ENCODE peak calls at places on chromosomes 2 and 18, in eight cellular contexts. Z, Y, H, D, G, U, B and C are unnamed samples.

GRCh38 chr2:160453111-160453820 is 40.3 kb downstream of the RBMS1 start:
- DNase-seq in Z (no peak), Y (no peak), H (no peak), D (no peak), G (no peak), U (no peak), B (no peak), C (no peak)

GRCh38 chr18:57427429-57428181 is 7.6 kb upstream of the ONECUT2 start:
- DNase-seq in Z (peak; percentile 73), Y (no peak), H (peak; percentile 87), D (no peak), G (no peak), U (no peak), B (no peak), C (no peak)

GRCh38 chr2:99960724-99961566 is 181.4 kb downstream of the AFF3 start:
- DNase-seq in Z (no peak), Y (no peak), H (no peak), D (no peak), G (no peak), U (no peak), B (no peak), C (no peak)

GRCh38 chr18:54949588-54949987 is 9.7 kb downstream of the CCDC68 start:
- DNase-seq in Z (no peak), Y (no peak), H (no peak), D (no peak), G (no peak), U (no peak), B (no peak), C (no peak)

GRCh38 chr18:67151366-67151765 is 365.2 kb downstream of the DSEL start:
- DNase-seq in Z (peak; percentile 22), Y (no peak), H (peak; percentile 15), D (no peak), G (no peak), U (no peak), B (no peak), C (no peak)

GRCh38 chr2:38074047-38074774 is 1.7 kb downstream of the CYP1B1 start:
- DNase-seq in Z (peak; percentile 55), Y (no peak), H (peak; percentile 64), D (no peak), G (no peak), U (no peak), B (no peak), C (peak; percentile 18)

GRCh38 chr18:62802523-62802922 is 87.2 kb downstream of the PHLPP1 start:
- DNase-seq in Z (no peak), Y (no peak), H (no peak), D (no peak), G (no peak), U (no peak), B (no peak), C (no peak)

GRCh38 chr2:213065583-213066444 is 85.6 kb downstream of the IKZF2 start:
- DNase-seq in Z (peak; percentile 65), Y (peak; percentile 27), H (peak; percentile 13), D (peak; percentile 36), G (peak; percentile 82), U (peak; percentile 33), B (peak; percentile 29), C (peak; percentile 5)

GRCh38 chr2:6909431-6910385 is 7.5 kb upstream of the RNF144A start:
- DNase-seq in Z (no peak), Y (no peak), H (no peak), D (no peak), G (no peak), U (no peak), B (peak; percentile 77), C (no peak)

GRCh38 chr18:80175451-80176235 is 66.6 kb downstream of the ADNP2 start:
- DNase-seq in Z (no peak), Y (no peak), H (no peak), D (no peak), G (no peak), U (no peak), B (peak; percentile 61), C (no peak)

GRCh38 chr2:128413014-128413717 is 94.5 kb upstream of the HS6ST1 start:
- DNase-seq in Z (no peak), Y (no peak), H (no peak), D (peak; percentile 8), G (no peak), U (peak; percentile 15), B (no peak), C (no peak)

GRCh38 chr2:237697586-237698337 is 70.4 kb downstream of the LRRFIP1 start:
- DNase-seq in Z (no peak), Y (no peak), H (no peak), D (no peak), G (no peak), U (no peak), B (peak; percentile 28), C (no peak)

GRCh38 chr2:30026091-30027055 is 105.0 kb upstream of the ALK start:
- DNase-seq in Z (peak; percentile 76), Y (peak; percentile 8), H (peak; percentile 83), D (no peak), G (peak; percentile 74), U (no peak), B (no peak), C (peak; percentile 49)

GRCh38 chr2:207530160-207531023 is 630 bp downstream of the CREB1 start:
- DNase-seq in Z (peak; percentile 86), Y (no peak), H (peak; percentile 78), D (peak; percentile 63), G (peak; percentile 46), U (peak; percentile 49), B (peak; percentile 72), C (peak; percentile 44)

GRCh38 chr18:13280066-13280795 is 61.7 kb downstream of the LDLRAD4 start:
- DNase-seq in Z (peak; percentile 89), Y (no peak), H (no peak), D (no peak), G (no peak), U (no peak), B (no peak), C (no peak)

GRCh38 chr2:165294912-165295311 is 55.7 kb downstream of the SCN2A start:
- DNase-seq in Z (no peak), Y (no peak), H (no peak), D (no peak), G (no peak), U (no peak), B (no peak), C (no peak)

DNA sequence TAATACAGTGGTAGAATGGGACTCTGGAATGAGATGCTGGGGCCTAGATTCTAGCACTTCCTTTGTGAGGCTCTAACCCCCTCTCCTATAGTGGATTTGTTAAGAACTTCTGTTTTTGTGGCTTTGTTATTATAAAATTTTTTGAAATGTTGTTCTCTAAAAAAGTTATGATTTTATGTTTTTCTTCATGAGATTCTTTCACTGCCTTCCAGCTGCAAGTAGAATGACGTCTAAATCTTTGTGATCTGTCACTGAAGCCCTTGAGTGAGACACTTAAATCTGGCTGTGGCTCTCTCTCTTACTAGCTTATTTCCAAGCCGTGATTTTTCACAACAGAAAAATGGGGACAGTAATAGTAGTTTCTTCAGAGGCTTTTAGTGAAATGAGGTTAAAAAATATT is 1.6 kb downstream of the CASP8 start:
- DNase-seq in Z (no peak), Y (no peak), H (no peak), D (no peak), G (no peak), U (no peak), B (peak; percentile 54), C (no peak)
- H3K4me3 ChIP-seq in Z (no peak overlapping the region), Y (no peak overlapping the region), H (no peak overlapping the region), D (no peak overlapping the region), G (no peak overlapping the region), U (no peak overlapping the region), B (peak overlapping the region; percentile 100), C (no peak overlapping the region)

DNA sequence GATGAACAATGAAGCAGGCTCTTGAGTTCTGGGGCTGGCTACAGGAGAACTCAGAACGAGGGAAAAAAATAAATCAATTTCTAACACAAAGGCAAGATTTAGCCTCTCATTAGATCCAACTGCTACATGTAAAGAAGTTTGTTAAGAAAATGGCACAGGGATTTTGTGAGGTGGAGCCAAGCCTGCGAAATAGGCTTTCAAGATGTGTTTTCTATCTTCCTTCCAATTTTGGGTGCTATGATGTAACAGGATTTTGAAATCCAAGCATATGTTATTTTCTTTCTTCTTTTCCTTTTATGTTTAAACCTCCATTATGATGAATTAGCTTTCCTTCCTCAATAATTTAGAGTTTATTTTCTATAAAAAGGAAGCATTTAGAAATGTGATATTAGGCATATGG is 387.0 kb downstream of the TGIF1 start:
- DNase-seq in Z (no peak), Y (no peak), H (no peak), D (no peak), G (no peak), U (no peak), B (no peak), C (no peak)
- H3K4me3 ChIP-seq in Z (no peak overlapping the region), Y (no peak overlapping the region), H (no peak overlapping the region), D (no peak overlapping the region), G (no peak overlapping the region), U (no peak overlapping the region), B (no peak overlapping the region), C (no peak overlapping the region)

DNA sequence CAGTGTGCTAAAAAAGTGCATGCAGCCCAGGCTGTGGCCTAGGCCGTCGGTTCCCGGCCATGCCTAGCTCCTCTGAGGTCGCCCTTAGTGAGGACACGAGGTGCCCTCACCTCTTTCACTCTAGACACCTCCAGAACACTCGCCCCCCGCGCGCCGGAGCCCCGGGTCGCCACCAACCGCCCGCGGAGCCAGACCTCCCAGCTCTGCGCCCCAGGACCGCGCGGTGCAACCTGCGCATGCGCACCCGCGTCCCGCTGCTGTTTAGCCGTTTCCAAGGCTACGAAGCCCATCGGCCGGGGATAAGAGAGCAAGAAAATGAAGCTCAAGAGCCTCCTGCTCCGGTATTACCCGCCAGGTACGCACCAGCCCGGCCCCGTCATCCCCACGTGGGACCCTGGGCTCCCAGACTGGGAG is at the start of gene DAW1:
- DNase-seq in Z (no peak), Y (no peak), H (peak; percentile 86), D (peak; percentile 77), G (peak; percentile 85), U (peak; percentile 78), B (peak; percentile 45), C (no peak)
- H3K4me3 ChIP-seq in Z (no peak within 1 kb of the TSS), Y (peak within 1 kb of the TSS; percentile 18), H (peak within 1 kb of the TSS; percentile 52), D (peak within 1 kb of the TSS; percentile 19), G (peak within 1 kb of the TSS; percentile 32), U (no peak within 1 kb of the TSS), B (no peak within 1 kb of the TSS), C (no peak within 1 kb of the TSS)

GRCh38 chr2:48316753-48317750 is 212.9 kb upstream of the STON1 start:
- DNase-seq in Z (no peak), Y (no peak), H (no peak), D (no peak), G (no peak), U (no peak), B (no peak), C (no peak)
- H3K4me3 ChIP-seq in Z (peak overlapping the region; percentile 74), Y (no peak overlapping the region), H (no peak overlapping the region), D (no peak overlapping the region), G (no peak overlapping the region), U (no peak overlapping the region), B (peak overlapping the region; percentile 98), C (peak overlapping the region; percentile 94)